ENCODE peak calls at places on chromosome 4, in nine cellular contexts. R is endothelial cell of umbilical vein; P is CD14-positive monocyte; Z is astrocyte of the spinal cord; X is CD8-positive, alpha-beta T cell; W is mesothelial cell of epicardium; B is GM12865; H is OCI-LY7; J is uterus. C is an unnamed sample.

GRCh38 chr4:87257523-87257922 is 37.1 kb upstream of the KLHL8 start:
- DNase-seq in R (no peak), H (no peak), J (no peak), Z (no peak), B (no peak), P (no peak), X (no peak), W (no peak), C (no peak)

GRCh38 chr4:190014771-190015537 is 12.1 kb downstream of the FRG2 start:
- DNase-seq in R (no peak), H (no peak), Z (no peak), P (no peak), B (no peak), W (no peak), X (no peak), J (no peak), C (peak)

GRCh38 chr4:127162741-127163140 is 470.0 kb upstream of the INTU start:
- DNase-seq in W (no peak), J (no peak), R (no peak), P (no peak), H (no peak), Z (peak), B (no peak), X (no peak), C (no peak)

GRCh38 chr4:20333141-20333690 is 81.5 kb downstream of the SLIT2 start:
- DNase-seq in R (no peak), Z (no peak), P (no peak), H (no peak), J (no peak), X (no peak), W (no peak), B (no peak), C (no peak)

GRCh38 chr4:186939766-186940165 is 216.1 kb upstream of the FAT1 start:
- DNase-seq in H (peak), X (no peak), Z (no peak), W (no peak), P (no peak), B (no peak), R (no peak), J (no peak), C (no peak)

GRCh38 chr4:182806259-182807252 is 110.6 kb downstream of the DCTD start:
- DNase-seq in R (peak), Z (peak), H (peak), X (no peak), P (no peak), W (peak), J (peak), B (peak), C (peak)

GRCh38 chr4:94307231-94307840 is 35.3 kb downstream of the HPGDS start:
- DNase-seq in B (no peak), X (no peak), J (no peak), P (no peak), Z (no peak), R (no peak), W (no peak), H (no peak), C (no peak)

GRCh38 chr4:145177906-145178538 is 2.4 kb downstream of the OTUD4 start:
- DNase-seq in R (peak), P (peak), B (no peak), H (peak), Z (peak), X (no peak), W (no peak), J (no peak), C (no peak)

GRCh38 chr4:4334798-4335520 is 44.9 kb downstream of the ZBTB49 start:
- DNase-seq in W (peak), P (peak), Z (peak), X (peak), B (peak), J (peak), R (peak), H (peak), C (peak)

GRCh38 chr4:187010052-187010451 is 286.4 kb upstream of the FAT1 start:
- DNase-seq in Z (no peak), H (no peak), B (no peak), W (no peak), X (no peak), P (no peak), J (no peak), R (no peak), C (no peak)

GRCh38 chr4:48339642-48340041 is 1.7 kb upstream of the SLAIN2 start:
- DNase-seq in H (no peak), W (no peak), P (no peak), R (no peak), X (no peak), J (no peak), B (no peak), Z (no peak), C (no peak)

GRCh38 chr4:8351931-8352367 is 82.4 kb downstream of the HTRA3 start:
- DNase-seq in H (no peak), Z (peak), R (no peak), B (no peak), P (no peak), W (no peak), X (no peak), J (peak), C (no peak)

GRCh38 chr4:153464068-153464467 is 2.1 kb upstream of the TMEM131L start:
- DNase-seq in W (no peak), B (no peak), R (peak), J (no peak), X (no peak), P (no peak), Z (peak), H (no peak), C (no peak)

GRCh38 chr4:4995866-4996265 is 23.4 kb downstream of the CYTL1 start:
- DNase-seq in P (no peak), X (no peak), B (no peak), H (no peak), Z (no peak), J (peak), W (no peak), R (no peak), C (no peak)

GRCh38 chr4:89506866-89507494 is 199.4 kb upstream of the GPRIN3 start:
- DNase-seq in W (no peak), Z (no peak), R (no peak), J (no peak), B (no peak), P (no peak), H (no peak), X (no peak), C (no peak)

GRCh38 chr4:125390126-125390525 is 75.4 kb downstream of the FAT4 start:
- DNase-seq in J (peak), H (no peak), X (no peak), B (no peak), P (no peak), W (no peak), Z (peak), R (peak), C (no peak)

DNA sequence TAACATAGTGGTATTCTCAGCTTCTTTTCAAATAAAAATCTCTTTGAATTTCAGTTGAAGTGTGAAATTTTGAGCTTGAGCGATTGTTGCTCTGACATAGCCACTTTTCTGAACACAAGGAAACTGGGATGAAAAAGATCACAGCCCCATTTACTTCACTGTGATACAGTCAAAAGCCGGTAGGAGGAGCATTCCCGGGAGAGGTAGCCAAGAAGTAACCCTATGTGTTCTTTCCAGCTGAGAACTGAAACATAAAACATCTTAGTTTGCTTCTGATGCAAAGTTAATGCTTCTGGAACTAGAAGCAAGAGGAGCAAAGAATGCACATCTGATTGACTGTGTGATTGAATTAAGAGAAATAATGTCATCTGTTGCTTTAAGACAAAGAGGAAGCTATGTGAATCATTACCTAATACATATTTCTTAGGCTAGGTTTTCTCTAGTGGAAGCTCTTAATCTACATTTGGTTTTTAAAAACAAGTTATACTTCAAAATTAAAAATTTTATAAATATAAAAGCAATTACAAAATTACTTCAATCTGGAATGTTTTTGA is 88.4 kb upstream of the UNC5C start:
- DNase-seq in H (no peak), P (no peak), Z (peak), W (no peak), X (no peak), R (peak), J (no peak), B (no peak), C (no peak)
- TF ChIP-seq CTCF in H (no peak), P (no peak), Z (peak), W (peak), X (no peak), R (peak), J (no peak), B (no peak), C (no peak)

GRCh38 chr4:11495291-11495690 is 66.6 kb upstream of the HS3ST1 start:
- DNase-seq in H (no peak), X (no peak), Z (peak), J (no peak), W (no peak), P (no peak), B (no peak), R (no peak), C (no peak)

GRCh38 chr4:11497212-11497806 is 68.6 kb upstream of the HS3ST1 start:
- DNase-seq in X (no peak), H (no peak), B (peak), J (no peak), P (peak), W (no peak), R (no peak), Z (no peak), C (no peak)

GRCh38 chr4:11496313-11496956 is 67.7 kb upstream of the HS3ST1 start:
- DNase-seq in B (no peak), J (no peak), H (no peak), P (no peak), Z (peak), R (no peak), X (no peak), W (no peak), C (no peak)

GRCh38 chr4:11495818-11496217 is 67.1 kb upstream of the HS3ST1 start:
- DNase-seq in Z (no peak), R (no peak), H (no peak), J (no peak), P (no peak), B (no peak), X (no peak), W (no peak), C (no peak)

DNA sequence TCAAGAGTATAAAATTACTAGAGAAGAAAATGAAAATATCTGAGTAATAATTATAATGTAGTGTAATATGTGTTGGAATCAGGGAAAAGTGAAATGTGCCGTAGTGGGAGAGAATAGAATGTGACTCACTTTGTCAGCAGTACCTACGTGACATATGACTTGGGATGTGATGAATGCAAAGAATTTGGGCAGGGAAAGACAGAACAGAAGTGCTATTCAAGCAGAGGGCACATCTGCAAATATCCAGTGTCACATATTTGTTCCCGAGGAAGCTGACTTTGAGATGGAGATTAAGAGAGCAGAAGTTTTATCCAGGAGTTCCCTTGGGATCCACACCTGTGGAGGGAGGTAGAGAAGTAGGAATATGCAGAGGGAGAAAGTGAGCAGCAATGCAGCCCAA is 69.3 kb upstream of the HS3ST1 start:
- DNase-seq in Z (no peak), R (no peak), W (no peak), X (no peak), J (no peak), H (no peak), B (no peak), P (no peak), C (no peak)
- TF ChIP-seq CTCF in Z (no peak), R (no peak), W (no peak), X (no peak), J (no peak), H (no peak), B (no peak), P (no peak), C (no peak)

GRCh38 chr4:14592950-14593349 is 409.3 kb upstream of the CPEB2 start:
- DNase-seq in P (no peak), J (no peak), W (no peak), R (no peak), X (no peak), B (no peak), H (no peak), Z (no peak), C (no peak)

GRCh38 chr4:14596437-14596836 is 405.8 kb upstream of the CPEB2 start:
- DNase-seq in R (no peak), X (no peak), Z (no peak), P (no peak), J (no peak), H (no peak), B (no peak), W (no peak), C (no peak)

DNA sequence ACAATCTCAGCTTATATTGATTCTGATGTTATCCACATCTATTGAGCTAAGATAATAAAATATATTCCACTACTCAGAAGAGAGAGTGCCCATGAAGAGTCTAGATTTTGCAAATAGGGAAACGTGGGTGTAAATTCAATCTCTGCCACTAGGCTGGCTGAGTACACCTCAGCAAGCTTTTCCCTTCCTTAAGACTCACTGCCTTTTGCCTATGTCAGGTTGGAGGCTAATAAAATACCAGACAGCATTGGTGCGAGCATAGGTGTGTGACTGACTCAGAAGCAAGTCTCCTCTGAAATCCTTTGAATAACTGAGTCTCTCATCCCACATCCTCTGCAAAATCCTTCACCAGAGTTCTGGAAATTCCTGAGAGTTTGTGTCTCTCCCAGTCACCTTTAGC is 405.4 kb upstream of the CPEB2 start:
- DNase-seq in J (no peak), H (no peak), W (no peak), P (no peak), Z (no peak), X (no peak), R (no peak), B (no peak), C (no peak)
- TF ChIP-seq CTCF in J (no peak), H (no peak), W (no peak), P (no peak), Z (peak), X (no peak), R (no peak), B (no peak), C (no peak)

GRCh38 chr4:169417629-169418282 is 147.0 kb upstream of the SH3RF1 start:
- DNase-seq in B (no peak), X (no peak), R (peak), H (no peak), J (no peak), W (no peak), Z (peak), P (no peak), C (no peak)
- TF ChIP-seq CTCF in B (no peak), X (no peak), R (no peak), H (no peak), J (no peak), W (no peak), Z (no peak), P (no peak), C (no peak)

DNA sequence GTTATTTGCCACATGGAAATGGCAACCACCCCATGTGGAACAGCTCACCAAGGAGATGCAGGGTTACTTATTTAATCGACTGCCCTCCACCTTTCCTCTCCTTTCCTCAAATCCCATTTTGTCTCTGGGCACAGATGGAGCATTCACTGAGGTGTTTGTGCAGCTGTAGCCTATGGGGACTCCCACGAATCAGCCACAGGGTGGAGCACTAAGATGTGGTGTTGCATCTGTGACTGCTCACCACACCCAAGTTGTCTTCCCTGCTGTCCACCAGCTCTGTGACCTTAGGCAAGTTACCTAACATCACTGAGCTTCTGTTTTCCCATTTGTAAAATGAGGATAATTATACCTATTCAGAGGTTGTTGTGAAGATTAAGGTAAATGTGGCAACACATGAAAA is 252.4 kb upstream of the CPEB2 start:
- DNase-seq in P (no peak), H (no peak), J (no peak), W (no peak), Z (peak), B (peak), X (no peak), R (no peak), C (no peak)
- TF ChIP-seq CTCF in P (no peak), H (peak), J (peak), W (no peak), Z (peak), B (peak), X (no peak), R (no peak), C (peak)

DNA sequence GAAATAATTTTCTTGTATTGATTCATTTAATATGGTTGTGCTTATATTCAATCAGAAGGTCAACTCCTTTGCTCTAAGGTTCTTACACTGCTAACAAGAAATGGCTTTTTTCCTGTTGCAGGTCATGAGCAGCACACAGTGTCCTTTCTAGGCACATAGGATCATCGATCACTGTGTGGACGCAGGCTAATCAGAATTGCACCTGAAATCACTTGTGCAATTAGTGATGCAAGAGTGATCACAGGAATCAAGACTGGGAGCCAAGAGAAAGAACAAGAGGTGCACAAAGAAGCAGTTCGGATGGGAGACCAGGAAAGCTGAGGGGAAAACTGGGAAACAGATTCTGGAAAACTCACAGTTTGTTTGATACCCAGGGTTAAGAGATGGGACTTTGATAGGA is 21.1 kb downstream of the TDO2 start:
- DNase-seq in R (no peak), W (no peak), X (no peak), Z (no peak), B (no peak), P (no peak), H (no peak), J (no peak), C (no peak)
- TF ChIP-seq CTCF in R (no peak), W (no peak), X (no peak), Z (no peak), B (no peak), P (no peak), H (no peak), J (no peak), C (no peak)

GRCh38 chr4:113878718-113879117 is 100.7 kb downstream of the ARSJ start:
- DNase-seq in H (peak), P (no peak), W (no peak), Z (peak), X (no peak), R (peak), J (no peak), B (no peak), C (no peak)
- TF ChIP-seq CTCF in H (peak), P (no peak), W (peak), Z (peak), X (no peak), R (peak), J (no peak), B (no peak), C (peak)

C was measured in GM13976.